ENCODE peak calls at places on chromosomes 13 and 19, in eight cellular contexts. One of them, this sample, is unnamed.

GRCh38 chr13:77390391-77390790 is 63.5 kb upstream of the MYCBP2 start:
- DNase-seq in central memory CD4-positive, alpha-beta T cell: no peak
- DNase-seq in AG10803: peak
- DNase-seq in dermis blood vessel endothelial cell: no peak
- DNase-seq in cardiac muscle cell: no peak
- DNase-seq in ELF-1: no peak
- DNase-seq in T-cell: no peak
- DNase-seq in RWPE1: no peak
- DNase-seq in this sample: no peak

GRCh38 chr13:113082198-113083021 is 23.2 kb upstream of the F7 start:
- DNase-seq in cardiac muscle cell: no peak
- DNase-seq in T-cell: no peak
- DNase-seq in dermis blood vessel endothelial cell: no peak
- DNase-seq in AG10803: no peak
- DNase-seq in RWPE1: no peak
- DNase-seq in central memory CD4-positive, alpha-beta T cell: no peak
- DNase-seq in ELF-1: no peak
- DNase-seq in this sample: no peak

GRCh38 chr13:95360464-95361097 is 59.3 kb upstream of the ABCC4 start:
- DNase-seq in cardiac muscle cell: no peak
- DNase-seq in AG10803: no peak
- DNase-seq in central memory CD4-positive, alpha-beta T cell: no peak
- DNase-seq in dermis blood vessel endothelial cell: no peak
- DNase-seq in ELF-1: no peak
- DNase-seq in T-cell: no peak
- DNase-seq in RWPE1: no peak
- DNase-seq in this sample: no peak

GRCh38 chr19:11092181-11092538 is 2.9 kb downstream of the LDLR start:
- DNase-seq in ELF-1: peak
- DNase-seq in AG10803: peak
- DNase-seq in dermis blood vessel endothelial cell: peak
- DNase-seq in T-cell: peak
- DNase-seq in RWPE1: no peak
- DNase-seq in cardiac muscle cell: peak
- DNase-seq in central memory CD4-positive, alpha-beta T cell: peak
- DNase-seq in this sample: no peak

GRCh38 chr13:76812971-76813691 is 73.1 kb downstream of the KCTD12 start:
- DNase-seq in dermis blood vessel endothelial cell: peak
- DNase-seq in RWPE1: no peak
- DNase-seq in ELF-1: no peak
- DNase-seq in T-cell: no peak
- DNase-seq in cardiac muscle cell: peak
- DNase-seq in central memory CD4-positive, alpha-beta T cell: no peak
- DNase-seq in AG10803: peak
- DNase-seq in this sample: no peak

GRCh38 chr13:114311387-114311786 is 2.9 kb upstream of the CHAMP1 start:
- DNase-seq in RWPE1: no peak
- DNase-seq in central memory CD4-positive, alpha-beta T cell: no peak
- DNase-seq in dermis blood vessel endothelial cell: no peak
- DNase-seq in ELF-1: no peak
- DNase-seq in AG10803: no peak
- DNase-seq in T-cell: no peak
- DNase-seq in cardiac muscle cell: no peak
- DNase-seq in this sample: no peak

GRCh38 chr13:97802213-97802612 is 151.3 kb upstream of the IPO5 start:
- DNase-seq in RWPE1: no peak
- DNase-seq in AG10803: no peak
- DNase-seq in central memory CD4-positive, alpha-beta T cell: no peak
- DNase-seq in ELF-1: no peak
- DNase-seq in T-cell: no peak
- DNase-seq in dermis blood vessel endothelial cell: no peak
- DNase-seq in cardiac muscle cell: peak
- DNase-seq in this sample: no peak

GRCh38 chr13:108213946-108214345 is 1.4 kb downstream of the LIG4 start:
- DNase-seq in T-cell: no peak
- DNase-seq in dermis blood vessel endothelial cell: no peak
- DNase-seq in central memory CD4-positive, alpha-beta T cell: no peak
- DNase-seq in RWPE1: peak
- DNase-seq in ELF-1: no peak
- DNase-seq in AG10803: no peak
- DNase-seq in cardiac muscle cell: no peak
- DNase-seq in this sample: peak

GRCh38 chr13:110305949-110306339 is 1.0 kb downstream of the COL4A1 start:
- DNase-seq in ELF-1: no peak
- DNase-seq in dermis blood vessel endothelial cell: peak
- DNase-seq in AG10803: peak
- DNase-seq in cardiac muscle cell: peak
- DNase-seq in RWPE1: no peak
- DNase-seq in central memory CD4-positive, alpha-beta T cell: no peak
- DNase-seq in T-cell: no peak
- DNase-seq in this sample: no peak

GRCh38 chr19:54952591-54953344 is 5.4 kb upstream of the NLRP7 start:
- DNase-seq in cardiac muscle cell: peak
- DNase-seq in T-cell: no peak
- DNase-seq in RWPE1: peak
- DNase-seq in central memory CD4-positive, alpha-beta T cell: no peak
- DNase-seq in ELF-1: peak
- DNase-seq in dermis blood vessel endothelial cell: no peak
- DNase-seq in AG10803: no peak
- DNase-seq in this sample: no peak

GRCh38 chr19:2338055-2338615 is 9.7 kb downstream of the SPPL2B start:
- DNase-seq in ELF-1: no peak
- DNase-seq in RWPE1: no peak
- DNase-seq in central memory CD4-positive, alpha-beta T cell: no peak
- DNase-seq in cardiac muscle cell: no peak
- DNase-seq in dermis blood vessel endothelial cell: no peak
- DNase-seq in T-cell: no peak
- DNase-seq in AG10803: no peak
- DNase-seq in this sample: no peak

GRCh38 chr19:3320853-3321252 is 45.5 kb upstream of the NFIC start:
- DNase-seq in AG10803: no peak
- DNase-seq in ELF-1: no peak
- DNase-seq in central memory CD4-positive, alpha-beta T cell: no peak
- DNase-seq in cardiac muscle cell: no peak
- DNase-seq in T-cell: no peak
- DNase-seq in dermis blood vessel endothelial cell: no peak
- DNase-seq in RWPE1: no peak
- DNase-seq in this sample: no peak

GRCh38 chr13:110306340-110306959 is 507 bp downstream of the COL4A1 start:
- DNase-seq in ELF-1: peak
- DNase-seq in T-cell: no peak
- DNase-seq in cardiac muscle cell: peak
- DNase-seq in RWPE1: no peak
- DNase-seq in central memory CD4-positive, alpha-beta T cell: no peak
- DNase-seq in AG10803: peak
- DNase-seq in dermis blood vessel endothelial cell: peak
- DNase-seq in this sample: no peak

GRCh38 chr19:46791944-46792343 is 3.5 kb upstream of the SLC1A5 start:
- DNase-seq in T-cell: no peak
- DNase-seq in dermis blood vessel endothelial cell: no peak
- DNase-seq in AG10803: no peak
- DNase-seq in ELF-1: peak
- DNase-seq in central memory CD4-positive, alpha-beta T cell: peak
- DNase-seq in cardiac muscle cell: no peak
- DNase-seq in RWPE1: no peak
- DNase-seq in this sample: peak

GRCh38 chr13:44565881-44566280 is 10.2 kb downstream of the TSC22D1 start:
- DNase-seq in RWPE1: no peak
- DNase-seq in central memory CD4-positive, alpha-beta T cell: no peak
- DNase-seq in ELF-1: no peak
- DNase-seq in AG10803: peak
- DNase-seq in cardiac muscle cell: no peak
- DNase-seq in T-cell: no peak
- DNase-seq in dermis blood vessel endothelial cell: no peak
- DNase-seq in this sample: no peak

GRCh38 chr13:95123726-95124125 is 177.5 kb downstream of the ABCC4 start:
- DNase-seq in RWPE1: no peak
- DNase-seq in AG10803: no peak
- DNase-seq in ELF-1: no peak
- DNase-seq in cardiac muscle cell: no peak
- DNase-seq in dermis blood vessel endothelial cell: no peak
- DNase-seq in T-cell: no peak
- DNase-seq in central memory CD4-positive, alpha-beta T cell: no peak
- DNase-seq in this sample: no peak